ENCODE peak calls at places on chromosomes 3 and 15, in five cellular contexts. One of them, this sample, is unnamed.

GRCh38 chr15:40233727-40234577 is 4.9 kb upstream of the PAK6 start:
- DNase-seq in omental fat pad: no peak
- DNase-seq in cerebellar cortex: no peak
- DNase-seq in HFFc6: no peak
- DNase-seq in cardiac muscle cell: no peak
- DNase-seq in this sample: no peak

GRCh38 chr3:45746182-45746973 is 50.0 kb downstream of the SLC6A20 start:
- DNase-seq in omental fat pad: no peak
- DNase-seq in cerebellar cortex: no peak
- DNase-seq in HFFc6: no peak
- DNase-seq in cardiac muscle cell: no peak
- DNase-seq in this sample: no peak

GRCh38 chr3:127865941-127866340 is 43.6 kb upstream of the MGLL start:
- DNase-seq in omental fat pad: no peak
- DNase-seq in cerebellar cortex: no peak
- DNase-seq in HFFc6: peak
- DNase-seq in cardiac muscle cell: no peak
- DNase-seq in this sample: peak

GRCh38 chr3:81554805-81555204 is 206.6 kb downstream of the GBE1 start:
- DNase-seq in omental fat pad: no peak
- DNase-seq in cerebellar cortex: no peak
- DNase-seq in HFFc6: no peak
- DNase-seq in cardiac muscle cell: peak
- DNase-seq in this sample: no peak

GRCh38 chr15:36970522-36970921 is 129.8 kb downstream of the MEIS2 start:
- DNase-seq in omental fat pad: no peak
- DNase-seq in cerebellar cortex: no peak
- DNase-seq in HFFc6: no peak
- DNase-seq in cardiac muscle cell: no peak
- DNase-seq in this sample: no peak

GRCh38 chr15:77769700-77770099 is 137.0 kb upstream of the LINGO1 start:
- DNase-seq in omental fat pad: no peak
- DNase-seq in cerebellar cortex: no peak
- DNase-seq in HFFc6: no peak
- DNase-seq in cardiac muscle cell: no peak
- DNase-seq in this sample: no peak

GRCh38 chr3:178856804-178857203 is 214.8 kb downstream of the ZMAT3 start:
- DNase-seq in omental fat pad: no peak
- DNase-seq in cerebellar cortex: no peak
- DNase-seq in HFFc6: no peak
- DNase-seq in cardiac muscle cell: no peak
- DNase-seq in this sample: no peak

GRCh38 chr15:57216288-57216687 is 160.0 kb upstream of the CGNL1 start:
- DNase-seq in omental fat pad: no peak
- DNase-seq in cerebellar cortex: no peak
- DNase-seq in HFFc6: peak
- DNase-seq in cardiac muscle cell: no peak
- DNase-seq in this sample: no peak

GRCh38 chr15:69749797-69750196 is 297.2 kb downstream of the RPLP1 start:
- DNase-seq in omental fat pad: no peak
- DNase-seq in cerebellar cortex: peak
- DNase-seq in HFFc6: no peak
- DNase-seq in cardiac muscle cell: no peak
- DNase-seq in this sample: peak

GRCh38 chr15:40852529-40852928 is 8.7 kb downstream of the SPINT1 start:
- DNase-seq in omental fat pad: no peak
- DNase-seq in cerebellar cortex: no peak
- DNase-seq in HFFc6: no peak
- DNase-seq in cardiac muscle cell: no peak
- DNase-seq in this sample: no peak

GRCh38 chr3:194397757-194398312 is 1.2 kb downstream of the GP5 start:
- DNase-seq in omental fat pad: no peak
- DNase-seq in cerebellar cortex: no peak
- DNase-seq in HFFc6: no peak
- DNase-seq in cardiac muscle cell: peak
- DNase-seq in this sample: no peak

GRCh38 chr3:142863010-142863787 is 25.7 kb downstream of the PCOLCE2 start:
- DNase-seq in omental fat pad: no peak
- DNase-seq in cerebellar cortex: no peak
- DNase-seq in HFFc6: no peak
- DNase-seq in cardiac muscle cell: no peak
- DNase-seq in this sample: no peak

GRCh38 chr3:128849776-128850542 is 29.5 kb upstream of the ACAD9 start:
- DNase-seq in omental fat pad: no peak
- DNase-seq in cerebellar cortex: peak
- DNase-seq in HFFc6: peak
- DNase-seq in cardiac muscle cell: peak
- DNase-seq in this sample: peak

GRCh38 chr3:138227650-138228049 is 40.5 kb downstream of the ARMC8 start:
- DNase-seq in omental fat pad: no peak
- DNase-seq in cerebellar cortex: no peak
- DNase-seq in HFFc6: peak
- DNase-seq in cardiac muscle cell: no peak
- DNase-seq in this sample: no peak

GRCh38 chr15:43930079-43930478 is 103.3 kb downstream of the WDR76 start:
- DNase-seq in omental fat pad: no peak
- DNase-seq in cerebellar cortex: peak
- DNase-seq in HFFc6: no peak
- DNase-seq in cardiac muscle cell: peak
- DNase-seq in this sample: no peak

GRCh38 chr15:66308526-66308925 is 15.2 kb downstream of the DIS3L start:
- DNase-seq in omental fat pad: no peak
- DNase-seq in cerebellar cortex: no peak
- DNase-seq in HFFc6: no peak
- DNase-seq in cardiac muscle cell: no peak
- DNase-seq in this sample: no peak

GRCh38 chr3:14369675-14370669 is 32.4 kb upstream of the SLC6A6 start:
- DNase-seq in omental fat pad: no peak
- DNase-seq in cerebellar cortex: no peak
- DNase-seq in HFFc6: no peak
- DNase-seq in cardiac muscle cell: peak
- DNase-seq in this sample: peak

GRCh38 chr3:50617911-50618481 is 1.0 kb downstream of the MAPKAPK3 start:
- DNase-seq in omental fat pad: no peak
- DNase-seq in cerebellar cortex: no peak
- DNase-seq in HFFc6: peak
- DNase-seq in cardiac muscle cell: no peak
- DNase-seq in this sample: no peak

GRCh38 chr3:12754315-12754714 is 4.7 kb downstream of the TMEM40 start:
- DNase-seq in omental fat pad: no peak
- DNase-seq in cerebellar cortex: no peak
- DNase-seq in HFFc6: no peak
- DNase-seq in cardiac muscle cell: no peak
- DNase-seq in this sample: no peak

GRCh38 chr15:77255385-77255784 is 164.5 kb downstream of the PEAK1 start:
- DNase-seq in omental fat pad: no peak
- DNase-seq in cerebellar cortex: no peak
- DNase-seq in HFFc6: no peak
- DNase-seq in cardiac muscle cell: no peak
- DNase-seq in this sample: no peak

GRCh38 chr15:50542051-50542450 is 4.4 kb downstream of the USP50 start:
- DNase-seq in omental fat pad: no peak
- DNase-seq in cerebellar cortex: no peak
- DNase-seq in HFFc6: peak
- DNase-seq in cardiac muscle cell: no peak
- DNase-seq in this sample: no peak